ENCODE peak calls at places on chromosomes 3 and 15, in ten cellular contexts. One of them, this sample, is unnamed. For H3K4me1, the result is how much of the 10 kb centered on the place peaks cover.

GRCh38 chr3:111737712-111738097 is 121.4 kb upstream of the PHLDB2 start:
- DNase-seq in A673: no peak
- DNase-seq in psoas muscle: no peak
- DNase-seq in heart left ventricle: peak
- DNase-seq in cardiac muscle cell: peak
- DNase-seq in testis: peak
- DNase-seq in SJSA1: peak
- DNase-seq in HepG2: peak
- DNase-seq in HCT116: no peak
- DNase-seq in OCI-LY7: no peak
- DNase-seq in this sample: peak

GRCh38 chr3:12990306-12990705 is 82.9 kb downstream of the IQSEC1 start:
- DNase-seq in psoas muscle: no peak
- DNase-seq in testis: no peak
- DNase-seq in heart left ventricle: no peak
- DNase-seq in SJSA1: no peak
- DNase-seq in cardiac muscle cell: no peak
- DNase-seq in HepG2: no peak
- DNase-seq in OCI-LY7: no peak
- DNase-seq in HCT116: no peak
- DNase-seq in A673: no peak
- DNase-seq in this sample: no peak

GRCh38 chr15:88752501-88752900 is 50.7 kb upstream of the ACAN start:
- DNase-seq in HCT116: no peak
- DNase-seq in psoas muscle: no peak
- DNase-seq in heart left ventricle: no peak
- DNase-seq in HepG2: no peak
- DNase-seq in A673: no peak
- DNase-seq in OCI-LY7: no peak
- DNase-seq in cardiac muscle cell: no peak
- DNase-seq in testis: no peak
- DNase-seq in SJSA1: no peak
- DNase-seq in this sample: no peak

GRCh38 chr15:63374686-63375520 is 6.7 kb downstream of the CA12 start:
- DNase-seq in cardiac muscle cell: peak
- DNase-seq in psoas muscle: peak
- DNase-seq in OCI-LY7: no peak
- DNase-seq in heart left ventricle: no peak
- DNase-seq in testis: no peak
- DNase-seq in HCT116: no peak
- DNase-seq in HepG2: no peak
- DNase-seq in A673: peak
- DNase-seq in SJSA1: peak
- DNase-seq in this sample: no peak

GRCh38 chr3:163573324-163573723 is 1505.0 kb downstream of the SI start:
- DNase-seq in psoas muscle: no peak
- DNase-seq in testis: no peak
- DNase-seq in heart left ventricle: no peak
- DNase-seq in HepG2: no peak
- DNase-seq in OCI-LY7: no peak
- DNase-seq in SJSA1: no peak
- DNase-seq in HCT116: no peak
- DNase-seq in A673: no peak
- DNase-seq in cardiac muscle cell: no peak
- DNase-seq in this sample: no peak

GRCh38 chr15:94924971-94925593 is 693.7 kb downstream of the MCTP2 start:
- DNase-seq in heart left ventricle: no peak
- DNase-seq in testis: no peak
- DNase-seq in HepG2: no peak
- DNase-seq in OCI-LY7: no peak
- DNase-seq in psoas muscle: no peak
- DNase-seq in cardiac muscle cell: peak
- DNase-seq in A673: no peak
- DNase-seq in HCT116: no peak
- DNase-seq in SJSA1: no peak
- DNase-seq in this sample: no peak

GRCh38 chr3:58154752-58155449 is 55.9 kb downstream of the DNASE1L3 start:
- DNase-seq in testis: no peak
- DNase-seq in psoas muscle: no peak
- DNase-seq in heart left ventricle: no peak
- DNase-seq in HepG2: no peak
- DNase-seq in HCT116: no peak
- DNase-seq in cardiac muscle cell: no peak
- DNase-seq in A673: no peak
- DNase-seq in SJSA1: no peak
- DNase-seq in OCI-LY7: no peak
- DNase-seq in this sample: no peak

GRCh38 chr3:47715928-47716327 is 65.8 kb downstream of the SMARCC1 start:
- DNase-seq in HepG2: no peak
- DNase-seq in SJSA1: peak
- DNase-seq in HCT116: peak
- DNase-seq in OCI-LY7: no peak
- DNase-seq in heart left ventricle: no peak
- DNase-seq in psoas muscle: no peak
- DNase-seq in testis: no peak
- DNase-seq in cardiac muscle cell: peak
- DNase-seq in A673: no peak
- DNase-seq in this sample: no peak

GRCh38 chr3:38641461-38642110 is 7.9 kb downstream of the SCN5A start:
- DNase-seq in HepG2: no peak
- DNase-seq in A673: no peak
- DNase-seq in testis: no peak
- DNase-seq in cardiac muscle cell: no peak
- DNase-seq in OCI-LY7: no peak
- DNase-seq in psoas muscle: no peak
- DNase-seq in SJSA1: no peak
- DNase-seq in HCT116: no peak
- DNase-seq in heart left ventricle: no peak
- DNase-seq in this sample: no peak

GRCh38 chr3:143831208-143831607 is 17.1 kb downstream of the SLC9A9 start:
- DNase-seq in HepG2: no peak
- DNase-seq in psoas muscle: no peak
- DNase-seq in A673: no peak
- DNase-seq in SJSA1: no peak
- DNase-seq in HCT116: no peak
- DNase-seq in OCI-LY7: no peak
- DNase-seq in cardiac muscle cell: peak
- DNase-seq in heart left ventricle: no peak
- DNase-seq in testis: no peak
- DNase-seq in this sample: no peak

GRCh38 chr3:107240183-107241091 is 136.8 kb upstream of the CCDC54 start:
- DNase-seq in OCI-LY7: peak
- DNase-seq in psoas muscle: peak
- DNase-seq in SJSA1: peak
- DNase-seq in heart left ventricle: peak
- DNase-seq in HepG2: peak
- DNase-seq in A673: peak
- DNase-seq in HCT116: peak
- DNase-seq in cardiac muscle cell: peak
- DNase-seq in testis: peak
- DNase-seq in this sample: peak

GRCh38 chr3:64170270-64170669 is 55.0 kb downstream of the PRICKLE2 start:
- DNase-seq in psoas muscle: no peak
- DNase-seq in HCT116: no peak
- DNase-seq in heart left ventricle: no peak
- DNase-seq in SJSA1: no peak
- DNase-seq in cardiac muscle cell: no peak
- DNase-seq in HepG2: no peak
- DNase-seq in OCI-LY7: no peak
- DNase-seq in testis: no peak
- DNase-seq in A673: no peak
- DNase-seq in this sample: no peak

GRCh38 chr3:64164309-64164708 is 61.0 kb downstream of the PRICKLE2 start:
- DNase-seq in HepG2: no peak
- DNase-seq in cardiac muscle cell: no peak
- DNase-seq in OCI-LY7: no peak
- DNase-seq in A673: no peak
- DNase-seq in SJSA1: no peak
- DNase-seq in heart left ventricle: no peak
- DNase-seq in testis: no peak
- DNase-seq in HCT116: no peak
- DNase-seq in psoas muscle: no peak
- DNase-seq in this sample: no peak

GRCh38 chr3:64166584-64167155 is 58.6 kb downstream of the PRICKLE2 start:
- DNase-seq in cardiac muscle cell: peak
- DNase-seq in SJSA1: no peak
- DNase-seq in psoas muscle: no peak
- DNase-seq in HepG2: peak
- DNase-seq in testis: peak
- DNase-seq in heart left ventricle: no peak
- DNase-seq in A673: peak
- DNase-seq in HCT116: peak
- DNase-seq in OCI-LY7: no peak
- DNase-seq in this sample: no peak

GRCh38 chr3:64167868-64168267 is 57.4 kb downstream of the PRICKLE2 start:
- DNase-seq in psoas muscle: no peak
- DNase-seq in heart left ventricle: no peak
- DNase-seq in cardiac muscle cell: no peak
- DNase-seq in HepG2: no peak
- DNase-seq in HCT116: no peak
- DNase-seq in OCI-LY7: no peak
- DNase-seq in A673: no peak
- DNase-seq in testis: no peak
- DNase-seq in SJSA1: no peak
- DNase-seq in this sample: no peak

GRCh38 chr3:64167346-64167745 is 57.9 kb downstream of the PRICKLE2 start:
- DNase-seq in cardiac muscle cell: no peak
- DNase-seq in A673: no peak
- DNase-seq in psoas muscle: no peak
- DNase-seq in HepG2: no peak
- DNase-seq in heart left ventricle: no peak
- DNase-seq in HCT116: no peak
- DNase-seq in testis: no peak
- DNase-seq in SJSA1: no peak
- DNase-seq in OCI-LY7: no peak
- DNase-seq in this sample: no peak
- H3K4me1 ChIP-seq in cardiac muscle cell: under half
- H3K4me1 ChIP-seq in A673: under half
- H3K4me1 ChIP-seq in psoas muscle: under half
- H3K4me1 ChIP-seq in HepG2: under half
- H3K4me1 ChIP-seq in heart left ventricle: under half
- H3K4me1 ChIP-seq in HCT116: under half
- H3K4me1 ChIP-seq in testis: under half
- H3K4me1 ChIP-seq in SJSA1: under half
- H3K4me1 ChIP-seq in OCI-LY7: under half
- H3K4me1 ChIP-seq in this sample: under half

GRCh38 chr15:93052090-93052892 is 36.7 kb downstream of the RGMA start:
- DNase-seq in HCT116: no peak
- DNase-seq in heart left ventricle: no peak
- DNase-seq in HepG2: no peak
- DNase-seq in testis: no peak
- DNase-seq in psoas muscle: no peak
- DNase-seq in OCI-LY7: peak
- DNase-seq in A673: no peak
- DNase-seq in SJSA1: no peak
- DNase-seq in cardiac muscle cell: no peak
- DNase-seq in this sample: no peak
- H3K4me1 ChIP-seq in HCT116: under half
- H3K4me1 ChIP-seq in heart left ventricle: under half
- H3K4me1 ChIP-seq in HepG2: under half
- H3K4me1 ChIP-seq in testis: under half
- H3K4me1 ChIP-seq in psoas muscle: under half
- H3K4me1 ChIP-seq in OCI-LY7: under half
- H3K4me1 ChIP-seq in A673: under half
- H3K4me1 ChIP-seq in SJSA1: under half
- H3K4me1 ChIP-seq in cardiac muscle cell: under half
- H3K4me1 ChIP-seq in this sample: under half

GRCh38 chr3:15801298-15801697 is 3.5 kb upstream of the ANKRD28 start:
- DNase-seq in HCT116: no peak
- DNase-seq in OCI-LY7: no peak
- DNase-seq in cardiac muscle cell: no peak
- DNase-seq in heart left ventricle: no peak
- DNase-seq in psoas muscle: no peak
- DNase-seq in SJSA1: no peak
- DNase-seq in testis: no peak
- DNase-seq in HepG2: no peak
- DNase-seq in A673: no peak
- DNase-seq in this sample: no peak

GRCh38 chr3:15800327-15800726 is 2.5 kb upstream of the ANKRD28 start:
- DNase-seq in psoas muscle: no peak
- DNase-seq in OCI-LY7: no peak
- DNase-seq in testis: no peak
- DNase-seq in HepG2: no peak
- DNase-seq in SJSA1: no peak
- DNase-seq in heart left ventricle: no peak
- DNase-seq in cardiac muscle cell: peak
- DNase-seq in A673: no peak
- DNase-seq in HCT116: no peak
- DNase-seq in this sample: no peak

GRCh38 chr3:15797600-15798303 is at the start of gene ANKRD28:
- DNase-seq in cardiac muscle cell: peak
- DNase-seq in psoas muscle: no peak
- DNase-seq in heart left ventricle: no peak
- DNase-seq in HepG2: peak
- DNase-seq in SJSA1: peak
- DNase-seq in A673: peak
- DNase-seq in HCT116: peak
- DNase-seq in OCI-LY7: peak
- DNase-seq in testis: no peak
- DNase-seq in this sample: no peak

GRCh38 chr3:15798533-15799245 is 910 bp upstream of the ANKRD28 start:
- DNase-seq in heart left ventricle: no peak
- DNase-seq in HCT116: no peak
- DNase-seq in cardiac muscle cell: no peak
- DNase-seq in OCI-LY7: no peak
- DNase-seq in testis: no peak
- DNase-seq in HepG2: no peak
- DNase-seq in A673: no peak
- DNase-seq in SJSA1: no peak
- DNase-seq in psoas muscle: no peak
- DNase-seq in this sample: no peak

DNA sequence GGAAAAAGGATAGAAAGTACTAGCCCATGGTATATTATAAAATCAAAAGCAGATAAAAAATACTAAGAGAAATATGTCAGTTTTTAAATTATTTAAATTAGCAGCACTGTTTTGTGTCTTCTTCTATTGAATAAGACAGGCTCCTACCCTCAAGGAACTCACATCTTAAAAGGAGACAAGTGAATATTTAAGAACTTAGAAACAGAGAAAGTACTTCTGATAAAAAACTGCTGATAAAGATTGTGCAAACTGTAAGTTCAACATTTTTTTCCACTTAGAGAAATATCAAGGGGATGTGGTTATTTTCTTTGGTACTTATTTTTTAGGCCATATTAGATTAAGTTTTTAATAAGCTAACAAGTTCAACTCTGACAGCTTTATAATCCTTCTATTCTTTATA is 3.0 kb upstream of the ANKRD28 start:
- DNase-seq in HepG2: no peak
- DNase-seq in A673: no peak
- DNase-seq in heart left ventricle: no peak
- DNase-seq in testis: no peak
- DNase-seq in cardiac muscle cell: peak
- DNase-seq in OCI-LY7: no peak
- DNase-seq in psoas muscle: no peak
- DNase-seq in HCT116: no peak
- DNase-seq in SJSA1: no peak
- DNase-seq in this sample: no peak
- H3K4me1 ChIP-seq in HepG2: under half
- H3K4me1 ChIP-seq in A673: under half
- H3K4me1 ChIP-seq in heart left ventricle: under half
- H3K4me1 ChIP-seq in testis: under half
- H3K4me1 ChIP-seq in cardiac muscle cell: under half
- H3K4me1 ChIP-seq in OCI-LY7: under half
- H3K4me1 ChIP-seq in psoas muscle: under half
- H3K4me1 ChIP-seq in HCT116: half or more
- H3K4me1 ChIP-seq in SJSA1: under half
- H3K4me1 ChIP-seq in this sample: half or more

GRCh38 chr3:128383316-128384235 is 83.1 kb downstream of the DNAJB8 start:
- DNase-seq in heart left ventricle: peak
- DNase-seq in HCT116: peak
- DNase-seq in testis: peak
- DNase-seq in A673: peak
- DNase-seq in cardiac muscle cell: peak
- DNase-seq in HepG2: peak
- DNase-seq in SJSA1: peak
- DNase-seq in psoas muscle: peak
- DNase-seq in OCI-LY7: no peak
- DNase-seq in this sample: peak
- H3K4me1 ChIP-seq in heart left ventricle: half or more
- H3K4me1 ChIP-seq in HCT116: under half
- H3K4me1 ChIP-seq in testis: under half
- H3K4me1 ChIP-seq in A673: under half
- H3K4me1 ChIP-seq in cardiac muscle cell: under half
- H3K4me1 ChIP-seq in HepG2: half or more
- H3K4me1 ChIP-seq in SJSA1: under half
- H3K4me1 ChIP-seq in psoas muscle: half or more
- H3K4me1 ChIP-seq in OCI-LY7: under half
- H3K4me1 ChIP-seq in this sample: under half

This sample was measured in pancreas.